ENCODE peak calls at places on chromosomes 3 and 15, in ten cellular contexts. One of them, this sample, is unnamed.

GRCh38 chr3:131444180-131444579 is 58.6 kb downstream of the MRPL3 start:
- DNase-seq in transverse colon: no peak
- DNase-seq in NCI-H345: no peak
- DNase-seq in GM23248: no peak
- DNase-seq in HCT116: no peak
- DNase-seq in NCI-H1436 treated with DMSO at 0.1 percent for 48 hours: no peak
- DNase-seq in mesendoderm: no peak
- DNase-seq in HL-60: no peak
- DNase-seq in effector memory CD8-positive, alpha-beta T cell: no peak
- DNase-seq in psoas muscle: no peak
- DNase-seq in this sample: no peak

GRCh38 chr15:40639677-40640076 is 45.6 kb downstream of the KNL1 start:
- DNase-seq in mesendoderm: no peak
- DNase-seq in NCI-H345: no peak
- DNase-seq in effector memory CD8-positive, alpha-beta T cell: no peak
- DNase-seq in HL-60: no peak
- DNase-seq in NCI-H1436 treated with DMSO at 0.1 percent for 48 hours: no peak
- DNase-seq in transverse colon: no peak
- DNase-seq in HCT116: no peak
- DNase-seq in psoas muscle: no peak
- DNase-seq in GM23248: no peak
- DNase-seq in this sample: no peak

GRCh38 chr15:67969892-67970291 is 84.2 kb upstream of the PIAS1 start:
- DNase-seq in transverse colon: no peak
- DNase-seq in effector memory CD8-positive, alpha-beta T cell: no peak
- DNase-seq in NCI-H1436 treated with DMSO at 0.1 percent for 48 hours: no peak
- DNase-seq in HL-60: no peak
- DNase-seq in HCT116: no peak
- DNase-seq in psoas muscle: no peak
- DNase-seq in NCI-H345: no peak
- DNase-seq in mesendoderm: no peak
- DNase-seq in GM23248: no peak
- DNase-seq in this sample: no peak

GRCh38 chr3:109532257-109533216 is 195.2 kb upstream of the DPPA4 start:
- DNase-seq in psoas muscle: no peak
- DNase-seq in HCT116: peak
- DNase-seq in NCI-H345: no peak
- DNase-seq in effector memory CD8-positive, alpha-beta T cell: peak
- DNase-seq in mesendoderm: peak
- DNase-seq in NCI-H1436 treated with DMSO at 0.1 percent for 48 hours: no peak
- DNase-seq in HL-60: peak
- DNase-seq in transverse colon: peak
- DNase-seq in GM23248: peak
- DNase-seq in this sample: no peak

GRCh38 chr3:190562866-190563525 is 49.1 kb downstream of the IL1RAP start:
- DNase-seq in HL-60: no peak
- DNase-seq in psoas muscle: no peak
- DNase-seq in HCT116: peak
- DNase-seq in mesendoderm: no peak
- DNase-seq in NCI-H345: no peak
- DNase-seq in effector memory CD8-positive, alpha-beta T cell: no peak
- DNase-seq in GM23248: no peak
- DNase-seq in NCI-H1436 treated with DMSO at 0.1 percent for 48 hours: no peak
- DNase-seq in transverse colon: no peak
- DNase-seq in this sample: no peak

GRCh38 chr3:129651316-129652202 is 45.1 kb upstream of the PLXND1 start:
- DNase-seq in NCI-H1436 treated with DMSO at 0.1 percent for 48 hours: no peak
- DNase-seq in GM23248: peak
- DNase-seq in mesendoderm: peak
- DNase-seq in NCI-H345: no peak
- DNase-seq in HL-60: no peak
- DNase-seq in effector memory CD8-positive, alpha-beta T cell: no peak
- DNase-seq in psoas muscle: peak
- DNase-seq in transverse colon: no peak
- DNase-seq in HCT116: peak
- DNase-seq in this sample: no peak

GRCh38 chr15:81285461-81285860 is 38.5 kb downstream of the STARD5 start:
- DNase-seq in NCI-H1436 treated with DMSO at 0.1 percent for 48 hours: no peak
- DNase-seq in effector memory CD8-positive, alpha-beta T cell: no peak
- DNase-seq in transverse colon: peak
- DNase-seq in GM23248: no peak
- DNase-seq in HL-60: no peak
- DNase-seq in psoas muscle: no peak
- DNase-seq in HCT116: no peak
- DNase-seq in NCI-H345: no peak
- DNase-seq in mesendoderm: no peak
- DNase-seq in this sample: no peak

GRCh38 chr3:111070772-111071256 is 802 bp upstream of the NECTIN3 start:
- DNase-seq in NCI-H1436 treated with DMSO at 0.1 percent for 48 hours: no peak
- DNase-seq in transverse colon: no peak
- DNase-seq in psoas muscle: no peak
- DNase-seq in effector memory CD8-positive, alpha-beta T cell: peak
- DNase-seq in HL-60: no peak
- DNase-seq in HCT116: no peak
- DNase-seq in mesendoderm: no peak
- DNase-seq in GM23248: peak
- DNase-seq in NCI-H345: no peak
- DNase-seq in this sample: no peak

GRCh38 chr3:123449092-123449985 is 449 bp upstream of the ADCY5 start:
- DNase-seq in psoas muscle: peak
- DNase-seq in HL-60: no peak
- DNase-seq in NCI-H1436 treated with DMSO at 0.1 percent for 48 hours: no peak
- DNase-seq in effector memory CD8-positive, alpha-beta T cell: no peak
- DNase-seq in HCT116: no peak
- DNase-seq in NCI-H345: no peak
- DNase-seq in transverse colon: peak
- DNase-seq in GM23248: peak
- DNase-seq in mesendoderm: peak
- DNase-seq in this sample: peak